ENCODE peak calls at places on chromosomes 3 and 15, in eight cellular contexts. W, O, C, H, F, I, S and A are unnamed samples. For H3K36me3 and H3K4me1, the result is how much of the 10 kb centered on the place peaks cover.

GRCh38 chr3:155014953-155015352 is 65.2 kb upstream of the MME start:
- DNase-seq in W (no peak), O (no peak), C (no peak), H (no peak), F (no peak), I (no peak), S (no peak), A (no peak)

GRCh38 chr3:42502429-42503250 is at the start of gene VIPR1:
- DNase-seq in W (peak), O (peak), C (peak), H (peak), F (peak), I (no peak), S (peak), A (peak)

GRCh38 chr3:151926956-151927355 is 53.5 kb downstream of the SUCNR1 start:
- DNase-seq in W (no peak), O (no peak), C (no peak), H (no peak), F (no peak), I (no peak), S (no peak), A (no peak)

GRCh38 chr3:155426524-155427230 is 133.2 kb upstream of the STRIT1 start:
- DNase-seq in W (no peak), O (no peak), C (no peak), H (no peak), F (no peak), I (no peak), S (no peak), A (no peak)

GRCh38 chr15:31314380-31314779 is 12.3 kb upstream of the KLF13 start:
- DNase-seq in W (no peak), O (no peak), C (no peak), H (no peak), F (no peak), I (no peak), S (no peak), A (no peak)

GRCh38 chr15:25739687-25740121 is 123.4 kb downstream of the ATP10A start:
- DNase-seq in W (no peak), O (no peak), C (no peak), H (no peak), F (peak), I (peak), S (peak), A (no peak)

GRCh38 chr15:74384566-74385441 is 17.4 kb upstream of the CYP11A1 start:
- DNase-seq in W (no peak), O (no peak), C (no peak), H (peak), F (peak), I (peak), S (no peak), A (no peak)

GRCh38 chr3:99240700-99241099 is 339.2 kb upstream of the DCBLD2 start:
- DNase-seq in W (no peak), O (no peak), C (no peak), H (no peak), F (no peak), I (no peak), S (no peak), A (no peak)

GRCh38 chr3:27221264-27221932 is 147.8 kb downstream of the NEK10 start:
- DNase-seq in W (no peak), O (no peak), C (no peak), H (no peak), F (no peak), I (no peak), S (no peak), A (no peak)

GRCh38 chr15:45378149-45378912 is at the start of gene GATM:
- DNase-seq in W (no peak), O (no peak), C (peak), H (peak), F (peak), I (peak), S (peak), A (peak)

GRCh38 chr15:99143655-99144610 is 39.1 kb downstream of the SYNM start:
- DNase-seq in W (no peak), O (no peak), C (peak), H (peak), F (no peak), I (no peak), S (no peak), A (no peak)

GRCh38 chr15:99141943-99142342 is 37.1 kb downstream of the SYNM start:
- DNase-seq in W (no peak), O (no peak), C (no peak), H (no peak), F (no peak), I (no peak), S (no peak), A (no peak)

GRCh38 chr15:99142562-99142961 is 37.7 kb downstream of the SYNM start:
- DNase-seq in W (no peak), O (no peak), C (no peak), H (no peak), F (no peak), I (no peak), S (no peak), A (no peak)

GRCh38 chr15:99145005-99145404 is 40.1 kb downstream of the SYNM start:
- DNase-seq in W (no peak), O (no peak), C (no peak), H (no peak), F (no peak), I (no peak), S (no peak), A (no peak)

DNA sequence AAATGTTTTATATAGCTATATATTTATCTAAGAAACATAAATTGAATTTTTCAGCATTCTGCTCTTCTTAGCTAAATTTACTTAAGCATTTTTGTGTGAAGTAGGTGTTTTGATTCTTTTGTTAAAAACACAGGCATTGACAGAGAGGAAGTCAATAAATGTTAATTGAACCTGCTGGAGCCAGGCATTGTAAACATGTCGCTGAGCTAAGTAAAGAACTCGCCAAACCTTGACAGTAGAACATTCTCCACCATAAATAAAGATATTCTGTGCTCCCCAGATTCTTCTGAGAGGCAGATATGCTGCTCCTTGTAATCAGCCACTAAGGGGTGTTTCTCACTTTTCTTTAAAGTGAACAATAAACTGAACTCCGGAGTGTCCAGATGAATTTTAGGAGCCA is 38.4 kb downstream of the SYNM start:
- DNase-seq in W (no peak), O (no peak), C (no peak), H (no peak), F (no peak), I (no peak), S (no peak), A (no peak)
- H3K4me3 ChIP-seq in W (no peak), O (no peak), C (no peak), H (no peak), F (no peak), I (no peak), S (no peak), A (no peak)

DNA sequence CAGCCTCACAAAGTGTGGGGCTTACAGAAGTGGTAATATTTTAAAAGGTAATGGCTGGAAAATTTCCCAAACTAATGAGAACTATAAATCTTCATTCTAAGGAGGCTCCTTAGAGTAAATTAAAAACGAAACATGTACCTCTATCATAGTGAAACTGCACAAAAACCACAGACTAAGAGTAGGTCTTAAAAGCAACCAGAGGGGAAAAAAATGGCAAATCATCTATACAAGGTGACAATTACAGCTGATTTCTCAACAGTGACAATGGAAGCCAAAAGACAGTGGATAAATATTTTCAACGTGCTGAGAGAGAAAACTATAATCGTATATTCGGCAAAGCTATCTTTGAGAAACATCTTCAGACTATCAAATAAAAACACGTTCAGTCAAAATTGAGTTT is 20.6 kb downstream of the HEG1 start:
- DNase-seq in W (no peak), O (no peak), C (no peak), H (no peak), F (no peak), I (peak), S (no peak), A (no peak)
- H3K36me3 ChIP-seq in W (under half), O (under half), C (under half), H (under half), F (under half), I (under half), S (under half), A (under half)

GRCh38 chr3:31227152-31227581 is 305.6 kb upstream of the STT3B start:
- DNase-seq in W (no peak), O (no peak), C (no peak), H (no peak), F (no peak), I (peak), S (no peak), A (no peak)

GRCh38 chr3:31230834-31231233 is 301.9 kb upstream of the STT3B start:
- DNase-seq in W (no peak), O (no peak), C (no peak), H (no peak), F (no peak), I (no peak), S (no peak), A (no peak)

GRCh38 chr3:31232049-31233040 is 300.4 kb upstream of the STT3B start:
- DNase-seq in W (no peak), O (no peak), C (no peak), H (no peak), F (peak), I (no peak), S (no peak), A (no peak)

GRCh38 chr3:31234143-31234542 is 298.6 kb upstream of the STT3B start:
- DNase-seq in W (no peak), O (no peak), C (no peak), H (no peak), F (no peak), I (no peak), S (no peak), A (no peak)

DNA sequence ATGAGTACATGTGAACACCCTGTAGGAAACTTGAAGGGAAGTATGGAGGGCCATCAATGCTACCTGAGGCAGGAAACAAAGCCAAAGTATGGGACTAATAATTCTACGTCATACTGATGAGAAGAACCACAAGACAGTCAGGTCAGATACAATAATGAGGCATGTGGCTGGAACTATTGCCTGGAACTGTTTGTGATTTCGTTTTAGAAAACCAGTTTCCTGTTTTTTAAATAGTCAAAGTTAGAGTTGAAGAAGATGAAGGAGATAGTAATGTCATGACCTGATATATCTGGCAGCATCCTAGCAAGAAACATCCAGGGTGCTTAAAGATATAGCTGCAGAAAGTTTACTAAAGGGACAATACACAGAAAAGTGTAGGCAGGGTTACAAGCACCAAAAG is 302.3 kb upstream of the STT3B start:
- DNase-seq in W (no peak), O (no peak), C (no peak), H (no peak), F (no peak), I (no peak), S (no peak), A (no peak)
- H3K4me1 ChIP-seq in W (under half), O (under half), C (under half), H (under half), F (under half), I (half or more), S (under half), A (under half)

DNA sequence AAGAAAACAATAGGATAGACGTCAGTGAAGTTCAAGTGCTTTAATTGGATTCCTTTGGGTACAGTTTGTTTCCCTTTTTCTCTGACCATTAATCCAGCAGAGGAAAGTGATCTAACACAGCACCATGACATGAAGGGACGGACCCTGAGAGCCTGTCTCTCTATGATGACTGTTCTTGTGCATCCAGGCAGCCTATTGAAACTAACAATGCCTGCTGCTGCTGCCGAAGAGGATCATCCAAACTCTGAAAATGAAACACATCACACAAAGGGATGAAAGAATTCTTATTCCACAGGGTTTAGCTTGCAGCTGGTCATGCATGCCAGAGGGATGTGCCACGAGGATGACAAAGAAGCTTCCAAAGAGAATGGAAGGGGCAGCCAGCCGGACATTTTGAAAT is 75.5 kb downstream of the ZBTB20 start:
- DNase-seq in W (no peak), O (no peak), C (no peak), H (no peak), F (no peak), I (no peak), S (no peak), A (no peak)
- H3K4me3 ChIP-seq in W (no peak), O (no peak), C (no peak), H (peak), F (no peak), I (no peak), S (no peak), A (no peak)